ENCODE peak calls at places on chromosomes 3 and 15, in six cellular contexts. Z is mesendoderm, L is neuronal stem cell, C is H9, D is IMR-90, Y is H1. H is an unnamed sample.

GRCh38 chr3:58519668-58520402 is 17.2 kb downstream of the ACOX2 start:
- DNase-seq in L (no peak), Y (no peak), D (no peak), Z (no peak), C (no peak), H (no peak)

GRCh38 chr3:41688595-41689380 is 273.1 kb downstream of the ULK4 start:
- DNase-seq in Y (no peak), C (no peak), D (peak), Z (no peak), L (no peak), H (no peak)

GRCh38 chr3:179544981-179545645 is 17.6 kb upstream of the ACTL6A start:
- DNase-seq in Y (no peak), Z (no peak), L (no peak), C (no peak), D (peak), H (peak)

GRCh38 chr3:115146032-115146417 is 1.1 kb downstream of the ZBTB20 start:
- DNase-seq in L (peak), Z (peak), Y (no peak), D (peak), C (peak), H (peak)

GRCh38 chr3:147298511-147298982 is 107.8 kb downstream of the ZIC4 start:
- DNase-seq in Z (peak), D (peak), C (no peak), L (peak), Y (no peak), H (peak)

GRCh38 chr15:55461447-55461846 is 46.6 kb downstream of the DNAAF4 start:
- DNase-seq in D (no peak), L (no peak), Z (no peak), Y (no peak), C (no peak), H (no peak)

GRCh38 chr3:43537206-43537605 is 84.6 kb downstream of the ANO10 start:
- DNase-seq in D (no peak), L (no peak), C (no peak), Y (no peak), Z (no peak), H (no peak)

GRCh38 chr3:177833392-177833791 is 636.1 kb upstream of the TBL1XR1 start:
- DNase-seq in Y (no peak), C (no peak), Z (no peak), D (no peak), L (no peak), H (no peak)

GRCh38 chr3:151345854-151346253 is 16.5 kb upstream of the P2RY13 start:
- DNase-seq in D (peak), Z (no peak), C (no peak), Y (no peak), L (no peak), H (peak)

GRCh38 chr15:73617910-73618309 is 15.3 kb downstream of the NPTN start:
- DNase-seq in D (no peak), L (no peak), Z (peak), C (no peak), Y (no peak), H (no peak)

GRCh38 chr3:64091501-64091900 is 68.2 kb upstream of the PSMD6 start:
- DNase-seq in C (no peak), Y (no peak), D (no peak), Z (no peak), L (no peak), H (no peak)

GRCh38 chr3:64086479-64086878 is 63.2 kb upstream of the PSMD6 start:
- DNase-seq in C (no peak), Y (no peak), Z (peak), L (no peak), D (no peak), H (no peak)

GRCh38 chr3:64084640-64085039 is 61.3 kb upstream of the PSMD6 start:
- DNase-seq in L (no peak), D (peak), C (no peak), Z (peak), Y (no peak), H (peak)

GRCh38 chr3:64083588-64083974 is 60.3 kb upstream of the PSMD6 start:
- DNase-seq in C (no peak), D (no peak), Y (no peak), L (no peak), Z (peak), H (no peak)

DNA sequence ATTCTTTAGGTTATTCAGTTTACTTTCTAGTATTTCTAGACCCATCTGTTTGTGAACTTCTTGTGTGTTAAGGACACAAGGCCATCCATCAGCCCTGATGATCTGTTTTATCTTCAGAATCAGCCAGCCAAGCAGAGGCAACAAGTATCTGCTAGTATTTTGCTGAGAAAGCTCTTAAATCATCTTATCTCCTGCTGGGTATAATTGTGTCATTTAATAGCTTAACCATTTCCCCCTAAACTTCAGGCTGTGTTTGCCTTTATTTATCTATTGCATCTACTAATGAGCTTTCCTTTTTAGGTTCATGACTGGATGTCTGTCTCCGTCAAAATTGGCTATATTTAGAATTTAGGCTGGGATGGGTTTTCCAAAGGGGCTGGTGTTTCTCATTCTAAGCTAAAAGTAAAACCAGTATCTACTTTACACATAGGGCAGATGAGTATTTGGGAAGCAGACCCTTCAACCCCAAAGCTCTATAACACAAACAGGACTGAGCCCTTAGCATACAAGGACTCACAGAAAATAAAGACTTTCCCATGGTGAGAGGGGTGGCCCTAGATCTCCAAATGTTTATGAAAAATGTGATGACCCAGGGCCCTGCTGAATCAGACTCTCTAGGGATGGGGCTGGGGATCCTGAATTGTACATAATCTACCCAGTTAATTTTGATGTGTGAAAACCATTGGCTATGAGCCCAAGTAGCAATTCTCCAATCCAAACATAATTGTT is 65.3 kb upstream of the PSMD6 start:
- DNase-seq in D (no peak), C (no peak), L (no peak), Z (peak), Y (no peak), H (peak)
- H2BK5ac ChIP-seq in D (no peak), C (no peak), L (no peak), Z (no peak), Y (no peak), H (no peak)

GRCh38 chr3:135081451-135082434 is 286.7 kb downstream of the EPHB1 start:
- DNase-seq in Z (no peak), L (no peak), Y (no peak), D (no peak), C (no peak), H (no peak)
- H2BK15ac ChIP-seq in Z (no peak), L (no peak), Y (no peak), D (no peak), C (no peak), H (no peak)

DNA sequence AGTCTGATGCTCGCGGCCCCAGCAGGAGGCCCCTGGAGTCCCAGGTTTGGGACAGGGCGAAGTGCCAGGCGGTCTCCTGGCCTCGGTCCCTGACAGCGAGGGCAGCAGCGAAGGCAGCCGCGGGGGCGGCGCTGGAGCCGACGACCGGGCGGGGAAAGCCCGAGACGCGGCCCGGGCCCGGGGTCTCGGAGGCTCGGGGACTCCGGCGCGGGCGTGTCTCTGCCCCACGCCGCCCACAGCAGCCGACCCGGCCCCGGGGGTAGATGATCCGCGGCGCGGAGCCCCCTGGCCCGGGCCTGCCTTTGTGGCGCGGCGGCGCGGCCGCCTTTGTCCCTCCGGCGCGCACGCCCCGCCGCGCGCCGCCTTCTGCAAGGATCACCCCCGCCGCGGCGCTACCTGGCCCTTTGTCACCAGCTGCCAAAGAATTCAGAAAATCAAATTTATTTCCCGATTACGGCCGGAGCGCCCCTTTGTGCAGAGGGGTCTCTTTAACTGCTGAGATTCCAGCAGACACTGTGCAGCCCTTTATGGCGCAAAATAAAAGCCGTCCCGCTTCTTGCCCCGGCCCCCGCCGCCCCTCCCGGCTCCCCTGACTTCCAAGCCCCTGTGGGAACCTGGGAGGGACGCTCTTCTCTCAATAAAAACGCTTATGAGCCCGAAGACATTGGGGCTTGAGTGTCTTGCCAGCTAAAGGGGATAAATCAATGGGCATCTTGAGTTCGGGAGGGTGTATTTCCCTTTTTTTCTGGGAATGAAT is 68.3 kb downstream of the HES1 start:
- DNase-seq in Z (peak), Y (no peak), L (peak), D (no peak), C (peak), H (no peak)
- H4K8ac ChIP-seq in Z (peak), Y (peak), L (no peak), D (no peak), C (no peak), H (peak)

GRCh38 chr3:127817331-127817821 is 4.9 kb downstream of the MGLL start:
- DNase-seq in L (no peak), Y (no peak), D (peak), C (no peak), Z (peak), H (peak)
- H2BK5ac ChIP-seq in L (no peak), Y (no peak), D (peak), C (no peak), Z (no peak), H (no peak)

GRCh38 chr3:140584549-140584948 is 93.3 kb upstream of the TRIM42 start:
- DNase-seq in Y (no peak), Z (no peak), L (no peak), C (no peak), D (no peak), H (no peak)
- H2BK15ac ChIP-seq in Y (no peak), Z (no peak), L (no peak), C (no peak), D (no peak), H (no peak)

GRCh38 chr15:43777293-43777819 is 590 bp upstream of the ELL3 start:
- DNase-seq in C (peak), L (peak), Y (no peak), Z (peak), D (peak), H (peak)
- H4K8ac ChIP-seq in C (no peak), L (no peak), Y (peak), Z (no peak), D (peak), H (peak)

GRCh38 chr15:74995779-74996765 is 709 bp downstream of the SCAMP5 start:
- DNase-seq in C (peak), D (no peak), L (peak), Z (peak), Y (no peak), H (no peak)

GRCh38 chr15:75007216-75007615 is 11.9 kb downstream of the SCAMP5 start:
- DNase-seq in C (no peak), D (no peak), Z (no peak), Y (no peak), L (no peak), H (no peak)

GRCh38 chr15:74997161-74997942 is 2.0 kb downstream of the SCAMP5 start:
- DNase-seq in D (no peak), L (no peak), Z (peak), Y (no peak), C (no peak), H (no peak)

GRCh38 chr15:75002398-75002797 is 7.0 kb downstream of the SCAMP5 start:
- DNase-seq in Z (no peak), L (no peak), D (no peak), Y (no peak), C (no peak), H (no peak)

DNA sequence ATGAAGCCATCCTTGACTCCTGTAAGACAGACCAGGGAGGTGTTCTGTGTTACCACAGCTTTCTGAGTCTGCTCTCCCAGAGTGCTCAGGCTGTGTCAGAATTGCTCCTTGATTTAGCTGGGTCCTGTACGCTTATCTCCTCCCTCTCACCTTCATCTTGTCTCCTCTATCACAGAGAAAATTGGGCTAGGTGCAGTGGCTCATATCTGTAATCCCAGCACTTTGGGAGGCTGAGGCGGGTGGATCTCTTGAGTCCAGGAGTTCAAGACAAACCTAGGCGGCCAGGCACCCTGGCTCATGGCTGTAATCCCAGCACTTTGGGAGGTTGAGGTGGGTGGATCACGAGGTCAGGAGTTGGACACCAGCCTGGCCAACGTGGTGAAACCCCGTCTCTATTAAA is 5.9 kb downstream of the SCAMP5 start:
- DNase-seq in Z (no peak), L (no peak), C (no peak), D (no peak), Y (no peak), H (no peak)
- H2BK5ac ChIP-seq in Z (no peak), L (no peak), C (no peak), D (no peak), Y (no peak), H (no peak)

GRCh38 chr3:169243579-169243978 is 419.9 kb downstream of the MECOM start:
- DNase-seq in C (no peak), Z (no peak), D (no peak), L (no peak), Y (no peak), H (no peak)
- H2BK15ac ChIP-seq in C (no peak), Z (no peak), D (no peak), L (no peak), Y (no peak), H (no peak)